ENCODE peak calls at places on chromosomes 12 and 14, in four cellular contexts. M is renal cortical epithelial cell, R is KG1, J is Right ventricle myocardium superior. G is an unnamed sample.

GRCh38 chr12:18942669-18943068 is 186.9 kb upstream of the PLEKHA5 start:
- DNase-seq in M (no peak), R (no peak), J (no peak), G (no peak)

GRCh38 chr14:60723218-60724079 is 702 bp downstream of the SIX4 start:
- DNase-seq in M (no peak), R (peak; percentile 19), J (peak; percentile 54), G (peak; percentile 28)

GRCh38 chr14:100677925-100678765 is 48.5 kb upstream of the DLK1 start:
- DNase-seq in M (no peak), R (no peak), J (peak; percentile 92), G (peak; percentile 77)

GRCh38 chr12:82225871-82226270 is 132.3 kb downstream of the CCDC59 start:
- DNase-seq in M (peak; percentile 11), R (no peak), J (no peak), G (no peak)

GRCh38 chr14:30143617-30144016 is 216.0 kb upstream of the PRKD1 start:
- DNase-seq in M (no peak), R (no peak), J (no peak), G (no peak)

GRCh38 chr14:77375164-77375950 is 1.5 kb downstream of the TMED8 start:
- DNase-seq in M (no peak), R (no peak), J (no peak), G (no peak)

GRCh38 chr14:98754343-98755025 is 517.5 kb downstream of the BCL11B start:
- DNase-seq in M (no peak), R (no peak), J (no peak), G (no peak)

GRCh38 chr12:14841761-14842160 is 1.6 kb downstream of the ART4 start:
- DNase-seq in M (peak; percentile 89), R (no peak), J (peak; percentile 77), G (no peak)

GRCh38 chr12:98725481-98726247 is 80.6 kb downstream of the APAF1 start:
- DNase-seq in M (peak; percentile 52), R (no peak), J (no peak), G (peak; percentile 75)

GRCh38 chr12:27293463-27293862 is 39.2 kb upstream of the BMAL2 start:
- DNase-seq in M (no peak), R (no peak), J (peak; percentile 43), G (no peak)